ENCODE peak calls at places on chromosomes 12 and 14, in six cellular contexts. W is fibroblast of the aortic adventitia; I is CD4-positive, alpha-beta T cell; X is B cell; M is ascending aorta; B is mucosa of descending colon. G is an unnamed sample.

GRCh38 chr12:91781114-91781513 is 364.5 kb downstream of the BTG1 start:
- DNase-seq in X (no peak), M (no peak), B (no peak), I (no peak), W (peak; percentile 32), G (peak; percentile 52)

GRCh38 chr12:97837401-97837800 is 374.8 kb downstream of the RMST start:
- DNase-seq in B (no peak), M (no peak), X (no peak), I (no peak), W (no peak), G (peak; percentile 12)

GRCh38 chr12:20505056-20505455 is 136.7 kb downstream of the PDE3A start:
- DNase-seq in M (no peak), X (no peak), I (no peak), B (no peak), W (no peak), G (no peak)

GRCh38 chr12:27460471-27460978 is 14.0 kb downstream of the SMCO2 start:
- DNase-seq in X (no peak), M (no peak), I (no peak), W (peak; percentile 69), B (peak; percentile 29), G (peak; percentile 39)

GRCh38 chr12:47397664-47398281 is 308.1 kb downstream of the RPAP3 start:
- DNase-seq in B (no peak), X (peak; percentile 61), I (no peak), M (no peak), W (peak; percentile 77), G (peak; percentile 89)

GRCh38 chr12:88272456-88272855 is 130.3 kb downstream of the TMTC3 start:
- DNase-seq in X (no peak), B (no peak), W (no peak), M (no peak), I (no peak), G (no peak)

GRCh38 chr14:52117433-52117832 is 48.6 kb upstream of the NID2 start:
- DNase-seq in W (no peak), B (no peak), M (no peak), X (no peak), I (no peak), G (peak; percentile 67)

GRCh38 chr14:88775532-88775931 is 17.2 kb downstream of the EML5 start:
- DNase-seq in M (no peak), W (no peak), B (no peak), I (no peak), X (no peak), G (no peak)

GRCh38 chr14:90383731-90384542 is 12.9 kb upstream of the CALM1 start:
- DNase-seq in I (peak; percentile 68), B (peak; percentile 75), W (peak; percentile 60), M (no peak), X (peak; percentile 63), G (peak; percentile 71)

GRCh38 chr14:90388982-90389381 is 7.8 kb upstream of the CALM1 start:
- DNase-seq in X (no peak), W (no peak), I (no peak), B (no peak), M (no peak), G (no peak)

GRCh38 chr14:90387201-90387600 is 9.6 kb upstream of the CALM1 start:
- DNase-seq in B (no peak), I (no peak), W (peak; percentile 40), X (no peak), M (no peak), G (no peak)

GRCh38 chr14:90384543-90384911 is 12.3 kb upstream of the CALM1 start:
- DNase-seq in X (no peak), M (no peak), B (no peak), I (no peak), W (peak; percentile 37), G (no peak)

DNA sequence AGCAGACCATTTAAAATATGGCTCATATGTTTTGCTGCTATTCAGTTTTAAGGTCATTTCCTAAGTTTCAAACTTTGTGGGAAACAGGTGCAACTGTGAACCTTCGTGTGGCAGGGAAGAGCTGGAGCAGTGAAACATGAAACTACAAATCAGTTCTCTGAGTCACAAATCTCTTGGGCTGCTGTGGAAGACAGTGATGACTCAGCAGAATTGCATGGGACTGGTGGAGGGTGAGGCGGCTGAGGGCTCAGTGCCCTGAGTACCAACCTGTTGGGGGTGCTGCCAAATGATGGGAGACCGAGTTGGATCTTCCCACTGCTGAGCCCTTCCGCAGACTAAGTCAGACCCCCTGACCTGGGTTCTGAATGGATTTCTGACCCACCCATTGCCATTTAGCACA is 8.4 kb upstream of the CALM1 start:
- DNase-seq in B (no peak), X (no peak), M (no peak), W (peak; percentile 80), I (no peak), G (peak; percentile 85)
- TF ChIP-seq CTCF in B (no peak), X (no peak), M (no peak), W (no peak), I (no peak), G (no peak)

DNA sequence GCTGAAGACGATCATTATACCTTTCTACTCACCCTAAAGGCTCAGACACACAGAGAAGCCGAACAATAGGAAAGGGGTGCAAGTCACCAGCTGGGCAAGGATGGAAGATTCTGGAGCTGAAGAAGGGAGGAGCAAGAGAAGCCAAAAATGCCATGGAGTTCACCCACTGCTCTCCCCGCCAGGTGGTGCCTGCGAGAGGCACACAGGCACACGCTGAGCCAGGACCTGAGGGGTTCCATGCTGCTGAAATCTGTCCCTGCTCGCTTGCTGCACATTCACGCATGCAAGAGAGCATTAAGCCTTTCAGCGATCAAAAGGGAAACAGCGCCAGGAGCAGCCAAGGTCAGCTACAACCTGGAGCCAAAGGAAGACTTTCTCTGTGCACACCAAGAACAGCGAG is 104.2 kb downstream of the ANO2 start:
- DNase-seq in B (no peak), W (no peak), X (no peak), I (no peak), M (no peak), G (no peak)
- TF ChIP-seq CTCF in B (no peak), W (no peak), X (no peak), I (no peak), M (no peak), G (no peak)

DNA sequence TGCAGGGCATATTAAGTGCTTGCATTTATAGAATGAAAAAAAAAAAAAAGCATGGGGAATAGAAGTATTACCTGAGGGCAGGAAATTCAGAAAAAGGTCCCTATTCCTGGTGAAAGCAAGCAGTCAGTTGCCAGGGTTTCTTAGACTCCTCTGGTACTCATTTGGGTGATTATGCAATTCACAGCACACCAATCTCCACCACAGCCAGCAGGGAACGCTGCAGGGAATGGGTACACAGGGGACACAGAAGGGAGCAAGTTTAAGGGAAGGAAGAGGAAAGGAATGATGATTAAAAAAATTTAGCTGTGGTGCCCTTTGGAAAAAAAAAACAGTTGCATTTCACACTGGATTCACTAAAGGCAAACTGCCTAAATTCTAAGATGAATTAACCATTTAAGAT is 14.2 kb downstream of the BLTP3B start:
- DNase-seq in X (no peak), B (no peak), M (peak; percentile 30), I (no peak), W (peak; percentile 57), G (peak; percentile 65)
- TF ChIP-seq CTCF in X (no peak), B (no peak), M (peak; percentile 36), I (no peak), W (peak; percentile 60), G (peak; percentile 67)

GRCh38 chr12:49264466-49264872 is 413 bp upstream of the TUBA1C start:
- DNase-seq in X (peak; percentile 40), M (no peak), B (no peak), W (no peak), I (no peak), G (no peak)

GRCh38 chr12:49260831-49261363 is 4.0 kb upstream of the TUBA1C start:
- DNase-seq in M (no peak), W (no peak), X (no peak), I (no peak), B (no peak), G (no peak)

GRCh38 chr12:49263400-49263763 is 1.5 kb upstream of the TUBA1C start:
- DNase-seq in B (no peak), M (no peak), I (no peak), X (no peak), W (no peak), G (no peak)

GRCh38 chr12:49261726-49262125 is 3.2 kb upstream of the TUBA1C start:
- DNase-seq in X (no peak), I (no peak), M (no peak), B (no peak), W (no peak), G (no peak)

GRCh38 chr12:49264873-49265792 is at the start of gene TUBA1C:
- DNase-seq in X (peak; percentile 86), B (peak; percentile 98), I (peak; percentile 85), M (peak; percentile 78), W (peak; percentile 93), G (peak; percentile 96)
- TF ChIP-seq CTCF in X (no peak), B (no peak), I (no peak), M (peak; percentile 9), W (no peak), G (no peak)

DNA sequence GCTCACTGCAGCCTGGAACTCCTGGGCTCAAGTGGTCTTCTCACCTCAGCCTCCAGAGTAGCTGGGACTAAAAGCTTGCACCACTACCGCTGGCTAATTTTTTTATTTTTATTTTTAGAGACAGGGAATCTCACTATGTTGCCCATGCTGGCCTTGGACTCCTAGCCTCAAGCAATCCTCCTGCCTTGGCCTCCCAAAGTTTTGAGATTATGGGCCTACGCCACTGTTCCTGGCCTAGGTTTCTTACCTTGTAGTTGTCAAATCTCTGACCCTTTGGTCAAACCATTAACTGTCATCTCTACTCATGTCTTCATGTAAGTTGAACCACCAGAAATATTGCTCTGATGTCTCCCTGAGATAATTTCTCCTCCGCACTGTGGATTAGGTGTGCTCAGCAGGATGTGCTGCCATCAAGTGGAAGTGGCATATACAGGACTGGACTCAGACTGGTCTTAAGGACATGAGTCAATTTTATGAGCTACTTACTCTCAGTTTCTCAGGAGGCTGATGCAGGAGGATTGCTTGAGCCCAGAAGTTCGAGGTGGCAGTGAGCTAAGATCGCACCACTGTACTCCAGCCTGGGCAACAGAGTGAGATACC is 28.5 kb downstream of the ACTR6 start:
- DNase-seq in B (no peak), W (peak; percentile 4), M (no peak), X (no peak), I (no peak), G (peak; percentile 30)
- TF ChIP-seq CTCF in B (no peak), W (no peak), M (no peak), X (no peak), I (no peak), G (peak; percentile 31)

GRCh38 chr14:67426983-67427601 is 15.1 kb upstream of the PLEK2 start:
- DNase-seq in B (peak; percentile 82), I (peak; percentile 76), W (peak; percentile 86), M (no peak), X (peak; percentile 86), G (peak; percentile 89)
- TF ChIP-seq CTCF in B (peak; percentile 49), I (peak; percentile 84), W (peak; percentile 87), M (peak; percentile 64), X (peak; percentile 88), G (peak; percentile 89)

GRCh38 chr14:95515523-95516517 is 630 bp downstream of the SYNE3 start:
- DNase-seq in I (peak; percentile 80), W (peak; percentile 70), M (no peak), X (peak; percentile 93), B (peak; percentile 84), G (peak; percentile 54)
- TF ChIP-seq CTCF in I (peak; percentile 64), W (peak; percentile 44), M (peak; percentile 43), X (peak; percentile 65), B (no peak), G (peak; percentile 14)

GRCh38 chr14:95361373-95362179 is 41.9 kb upstream of the CLMN start:
- DNase-seq in B (peak; percentile 79), M (no peak), W (peak; percentile 20), I (no peak), X (peak; percentile 65), G (peak; percentile 41)
- TF ChIP-seq CTCF in B (peak; percentile 65), M (peak; percentile 23), W (peak; percentile 57), I (peak; percentile 32), X (peak; percentile 86), G (peak; percentile 75)